ENCODE peak calls at places on chromosomes 6 and 20, in ten cellular contexts. T is suprapubic skin, P is sigmoid colon, G is ovary, Q is transverse colon, L is stomach, U is tibial nerve, V is K562, Z is HepG2, C is GM12878. R is an unnamed sample.

GRCh38 chr20:26295006-26295405 is 598.4 kb upstream of the ZNF337 start:
- DNase-seq in P (no peak), T (no peak), C (no peak), Z (no peak), G (no peak), V (no peak), Q (no peak), U (no peak), L (no peak), R (no peak)

GRCh38 chr6:8029243-8029870 is 34.8 kb downstream of the BLOC1S5 start:
- DNase-seq in G (no peak), L (no peak), C (no peak), T (no peak), Q (no peak), P (no peak), V (no peak), U (no peak), Z (no peak), R (no peak)

GRCh38 chr6:42860481-42860880 is 18.9 kb upstream of the RPL7L1 start:
- DNase-seq in C (no peak), Z (no peak), P (no peak), T (no peak), V (no peak), G (no peak), L (no peak), Q (no peak), U (no peak), R (no peak)

GRCh38 chr6:72624557-72625160 is 2.8 kb downstream of the KCNQ5 start:
- DNase-seq in V (peak; percentile 57), L (no peak), C (peak; percentile 70), Q (no peak), U (no peak), Z (no peak), T (no peak), G (no peak), P (no peak), R (no peak)

GRCh38 chr20:2299301-2299700 is 3.5 kb downstream of the TGM3 start:
- DNase-seq in Q (peak; percentile 70), C (no peak), P (no peak), G (no peak), V (no peak), U (peak; percentile 23), T (no peak), Z (no peak), L (peak; percentile 37), R (peak; percentile 89)

GRCh38 chr6:134060491-134061106 is 8.2 kb upstream of the SLC2A12 start:
- DNase-seq in U (no peak), Q (no peak), T (no peak), C (no peak), P (no peak), G (no peak), L (no peak), V (no peak), Z (peak; percentile 57), R (no peak)

GRCh38 chr20:46928580-46929132 is 34.0 kb downstream of the EYA2 start:
- DNase-seq in Q (no peak), T (no peak), V (no peak), P (peak; percentile 73), L (no peak), G (no peak), U (peak; percentile 60), C (no peak), Z (no peak), R (no peak)

GRCh38 chr6:156877126-156877863 is 100.1 kb downstream of the ARID1B start:
- DNase-seq in C (no peak), T (no peak), U (no peak), L (peak; percentile 53), Q (no peak), V (no peak), G (peak; percentile 55), P (peak; percentile 78), Z (no peak), R (no peak)

GRCh38 chr20:2521369-2522305 is 12.9 kb upstream of the ZNF343 start:
- DNase-seq in P (no peak), C (no peak), V (peak; percentile 43), T (no peak), L (peak; percentile 42), Z (peak; percentile 45), G (peak; percentile 56), Q (peak; percentile 41), U (no peak), R (no peak)

GRCh38 chr20:51366155-51366886 is 176.2 kb downstream of the NFATC2 start:
- DNase-seq in U (peak; percentile 56), P (peak; percentile 84), C (no peak), G (peak; percentile 81), T (peak; percentile 85), L (peak; percentile 39), Q (peak; percentile 41), Z (no peak), V (peak; percentile 38), R (no peak)

GRCh38 chr20:38499366-38499765 is 26.7 kb downstream of the RALGAPB start:
- DNase-seq in L (no peak), G (no peak), Z (no peak), Q (no peak), V (no peak), T (no peak), P (no peak), C (no peak), U (no peak), R (no peak)
- H3K36me3 ChIP-seq in L (peaks cover 96% of the 10 kb centered on the region), G (no peaks in the 10 kb centered on the region), Z (peaks cover 73% of the 10 kb centered on the region), Q (no peaks in the 10 kb centered on the region), V (peaks cover 74% of the 10 kb centered on the region), T (peaks cover 74% of the 10 kb centered on the region), P (peaks cover 23% of the 10 kb centered on the region), C (peaks cover 14% of the 10 kb centered on the region), U (peaks cover 18% of the 10 kb centered on the region), R (peaks cover 94% of the 10 kb centered on the region)

GRCh38 chr6:124854338-124854922 is 107.8 kb upstream of the RNF217 start:
- DNase-seq in T (no peak), G (no peak), U (no peak), C (no peak), L (no peak), Z (no peak), V (no peak), P (no peak), Q (no peak), R (no peak)
- TF ChIP-seq CTCF in T (no peak), G (no peak), U (no peak), C (no peak), L (no peak), Z (no peak), V (no peak), P (no peak), Q (no peak), R (no peak)

GRCh38 chr6:4352731-4353130 is 217.4 kb upstream of the ECI2 start:
- DNase-seq in Z (no peak), T (no peak), G (no peak), Q (no peak), L (peak; percentile 14), U (no peak), C (no peak), P (no peak), V (no peak), R (no peak)
- TF ChIP-seq EP300 in Z (no peak), T (no peak), G (no peak), Q (no peak), L (no peak), U (no peak), C (no peak), P (no peak), V (no peak), R (no peak)

DNA sequence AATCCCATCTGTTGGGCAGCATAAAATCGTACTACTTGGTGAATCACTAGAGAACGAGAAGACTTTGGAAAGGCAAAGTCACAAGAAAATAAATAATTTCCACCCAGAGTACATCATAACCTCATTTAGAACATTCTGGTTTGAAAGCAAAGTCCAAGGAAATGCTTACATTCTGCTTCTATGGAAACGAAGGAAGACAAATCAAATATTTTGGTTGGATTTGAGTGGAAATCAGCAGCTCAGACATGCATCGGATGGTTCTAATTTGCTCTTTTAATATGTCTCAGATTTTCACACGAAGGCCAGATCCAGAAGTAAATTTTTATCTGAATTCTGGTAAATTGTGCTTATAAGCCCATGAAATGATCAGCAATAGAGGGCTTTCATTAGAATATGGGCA is 60.6 kb upstream of the LTV1 start:
- DNase-seq in Z (no peak), T (no peak), V (no peak), L (no peak), P (no peak), U (no peak), Q (no peak), G (no peak), C (no peak), R (no peak)
- H3K36me3 ChIP-seq in Z (peaks cover 25% of the 10 kb centered on the region), T (peaks cover 21% of the 10 kb centered on the region), V (peaks cover 3% of the 10 kb centered on the region), L (peaks cover 33% of the 10 kb centered on the region), P (no peaks in the 10 kb centered on the region), U (no peaks in the 10 kb centered on the region), Q (no peaks in the 10 kb centered on the region), G (no peaks in the 10 kb centered on the region), C (no peaks in the 10 kb centered on the region), R (peaks cover 24% of the 10 kb centered on the region)

R was measured in upper lobe of left lung.